ENCODE peak calls at places on chromosomes 3 and 15, in seven cellular contexts. One of them, this sample, is unnamed. For H3K36me3, the result is how much of the 10 kb centered on the place peaks cover.

GRCh38 chr15:35168464-35168863 is 83.4 kb upstream of the NANOGP8 start:
- DNase-seq in pancreas: no peak
- DNase-seq in IMR-90: peak
- DNase-seq in GM23248: peak
- DNase-seq in CD4-positive, alpha-beta memory T cell: no peak
- DNase-seq in adrenal gland: no peak
- DNase-seq in thoracic aorta: no peak
- DNase-seq in this sample: no peak

GRCh38 chr3:48672522-48672921 is 9.8 kb upstream of the CELSR3 start:
- DNase-seq in thoracic aorta: no peak
- DNase-seq in CD4-positive, alpha-beta memory T cell: no peak
- DNase-seq in IMR-90: no peak
- DNase-seq in GM23248: no peak
- DNase-seq in adrenal gland: no peak
- DNase-seq in pancreas: no peak
- DNase-seq in this sample: no peak

GRCh38 chr15:55588070-55588817 is at the start of gene PYGO1:
- DNase-seq in GM23248: peak
- DNase-seq in adrenal gland: peak
- DNase-seq in thoracic aorta: no peak
- DNase-seq in CD4-positive, alpha-beta memory T cell: peak
- DNase-seq in IMR-90: peak
- DNase-seq in pancreas: peak
- DNase-seq in this sample: peak

GRCh38 chr15:37758412-37758811 is 176.0 kb upstream of the TMCO5A start:
- DNase-seq in GM23248: no peak
- DNase-seq in CD4-positive, alpha-beta memory T cell: no peak
- DNase-seq in thoracic aorta: no peak
- DNase-seq in adrenal gland: no peak
- DNase-seq in IMR-90: no peak
- DNase-seq in pancreas: no peak
- DNase-seq in this sample: peak

GRCh38 chr15:40345867-40346578 is 4.8 kb upstream of the PHGR1 start:
- DNase-seq in IMR-90: no peak
- DNase-seq in pancreas: no peak
- DNase-seq in adrenal gland: no peak
- DNase-seq in thoracic aorta: no peak
- DNase-seq in CD4-positive, alpha-beta memory T cell: no peak
- DNase-seq in GM23248: no peak
- DNase-seq in this sample: peak

GRCh38 chr3:99601493-99601892 is 36.9 kb upstream of the COL8A1 start:
- DNase-seq in adrenal gland: no peak
- DNase-seq in IMR-90: no peak
- DNase-seq in thoracic aorta: no peak
- DNase-seq in CD4-positive, alpha-beta memory T cell: no peak
- DNase-seq in pancreas: no peak
- DNase-seq in GM23248: no peak
- DNase-seq in this sample: no peak

GRCh38 chr3:123281929-123282328 is 80.2 kb downstream of the SEC22A start:
- DNase-seq in adrenal gland: no peak
- DNase-seq in IMR-90: no peak
- DNase-seq in CD4-positive, alpha-beta memory T cell: no peak
- DNase-seq in thoracic aorta: no peak
- DNase-seq in pancreas: no peak
- DNase-seq in GM23248: no peak
- DNase-seq in this sample: no peak

GRCh38 chr3:103706671-103707070 is 1271.9 kb downstream of the ZPLD1 start:
- DNase-seq in IMR-90: no peak
- DNase-seq in GM23248: no peak
- DNase-seq in adrenal gland: no peak
- DNase-seq in pancreas: no peak
- DNase-seq in thoracic aorta: no peak
- DNase-seq in CD4-positive, alpha-beta memory T cell: no peak
- DNase-seq in this sample: no peak

GRCh38 chr15:40011303-40011702 is 27.7 kb downstream of the SRP14 start:
- DNase-seq in GM23248: no peak
- DNase-seq in CD4-positive, alpha-beta memory T cell: no peak
- DNase-seq in thoracic aorta: no peak
- DNase-seq in IMR-90: no peak
- DNase-seq in pancreas: no peak
- DNase-seq in adrenal gland: no peak
- DNase-seq in this sample: no peak

GRCh38 chr3:159911011-159911663 is 77.5 kb upstream of the IL12A start:
- DNase-seq in IMR-90: no peak
- DNase-seq in GM23248: no peak
- DNase-seq in thoracic aorta: no peak
- DNase-seq in CD4-positive, alpha-beta memory T cell: no peak
- DNase-seq in adrenal gland: no peak
- DNase-seq in pancreas: no peak
- DNase-seq in this sample: no peak

GRCh38 chr15:37931868-37932267 is 2.6 kb upstream of the TMCO5A start:
- DNase-seq in pancreas: no peak
- DNase-seq in GM23248: peak
- DNase-seq in IMR-90: peak
- DNase-seq in CD4-positive, alpha-beta memory T cell: no peak
- DNase-seq in adrenal gland: no peak
- DNase-seq in thoracic aorta: no peak
- DNase-seq in this sample: no peak

GRCh38 chr3:70261283-70261682 is 51.2 kb downstream of the MDFIC2 start:
- DNase-seq in CD4-positive, alpha-beta memory T cell: no peak
- DNase-seq in thoracic aorta: no peak
- DNase-seq in pancreas: no peak
- DNase-seq in IMR-90: no peak
- DNase-seq in adrenal gland: no peak
- DNase-seq in GM23248: no peak
- DNase-seq in this sample: no peak

GRCh38 chr3:141746962-141747361 is 8.9 kb downstream of the RNF7 start:
- DNase-seq in GM23248: no peak
- DNase-seq in CD4-positive, alpha-beta memory T cell: no peak
- DNase-seq in IMR-90: no peak
- DNase-seq in adrenal gland: no peak
- DNase-seq in thoracic aorta: no peak
- DNase-seq in pancreas: no peak
- DNase-seq in this sample: no peak

GRCh38 chr3:72661115-72661457 is 187.2 kb downstream of the SHQ1 start:
- DNase-seq in GM23248: peak
- DNase-seq in adrenal gland: peak
- DNase-seq in IMR-90: peak
- DNase-seq in CD4-positive, alpha-beta memory T cell: no peak
- DNase-seq in pancreas: peak
- DNase-seq in thoracic aorta: peak
- DNase-seq in this sample: no peak

GRCh38 chr3:124883766-124884473 is 3.2 kb downstream of the ITGB5 start:
- DNase-seq in IMR-90: peak
- DNase-seq in thoracic aorta: no peak
- DNase-seq in adrenal gland: no peak
- DNase-seq in pancreas: no peak
- DNase-seq in CD4-positive, alpha-beta memory T cell: no peak
- DNase-seq in GM23248: peak
- DNase-seq in this sample: no peak

GRCh38 chr3:40317061-40317676 is 7.7 kb downstream of the EIF1B start:
- DNase-seq in CD4-positive, alpha-beta memory T cell: peak
- DNase-seq in IMR-90: peak
- DNase-seq in adrenal gland: peak
- DNase-seq in thoracic aorta: no peak
- DNase-seq in pancreas: no peak
- DNase-seq in GM23248: peak
- DNase-seq in this sample: peak

GRCh38 chr3:46921041-46921440 is 43.5 kb downstream of the PTH1R start:
- DNase-seq in IMR-90: no peak
- DNase-seq in GM23248: no peak
- DNase-seq in CD4-positive, alpha-beta memory T cell: no peak
- DNase-seq in pancreas: peak
- DNase-seq in adrenal gland: no peak
- DNase-seq in thoracic aorta: no peak
- DNase-seq in this sample: no peak

GRCh38 chr3:46923559-46924350 is 46.2 kb downstream of the PTH1R start:
- DNase-seq in thoracic aorta: no peak
- DNase-seq in CD4-positive, alpha-beta memory T cell: peak
- DNase-seq in adrenal gland: no peak
- DNase-seq in pancreas: peak
- DNase-seq in GM23248: peak
- DNase-seq in IMR-90: peak
- DNase-seq in this sample: peak

GRCh38 chr3:46922426-46922825 is 44.9 kb downstream of the PTH1R start:
- DNase-seq in thoracic aorta: no peak
- DNase-seq in GM23248: no peak
- DNase-seq in adrenal gland: no peak
- DNase-seq in pancreas: no peak
- DNase-seq in CD4-positive, alpha-beta memory T cell: no peak
- DNase-seq in IMR-90: no peak
- DNase-seq in this sample: no peak

GRCh38 chr3:46922871-46923558 is 45.5 kb downstream of the PTH1R start:
- DNase-seq in thoracic aorta: no peak
- DNase-seq in IMR-90: no peak
- DNase-seq in adrenal gland: no peak
- DNase-seq in CD4-positive, alpha-beta memory T cell: no peak
- DNase-seq in GM23248: no peak
- DNase-seq in pancreas: no peak
- DNase-seq in this sample: peak

GRCh38 chr3:46921871-46922271 is 44.4 kb downstream of the PTH1R start:
- DNase-seq in GM23248: no peak
- DNase-seq in pancreas: peak
- DNase-seq in IMR-90: no peak
- DNase-seq in CD4-positive, alpha-beta memory T cell: no peak
- DNase-seq in adrenal gland: no peak
- DNase-seq in thoracic aorta: no peak
- DNase-seq in this sample: no peak
- H3K36me3 ChIP-seq in GM23248: half or more
- H3K36me3 ChIP-seq in pancreas: under half
- H3K36me3 ChIP-seq in IMR-90: half or more
- H3K36me3 ChIP-seq in CD4-positive, alpha-beta memory T cell: half or more
- H3K36me3 ChIP-seq in adrenal gland: under half
- H3K36me3 ChIP-seq in thoracic aorta: half or more
- H3K36me3 ChIP-seq in this sample: under half

DNA sequence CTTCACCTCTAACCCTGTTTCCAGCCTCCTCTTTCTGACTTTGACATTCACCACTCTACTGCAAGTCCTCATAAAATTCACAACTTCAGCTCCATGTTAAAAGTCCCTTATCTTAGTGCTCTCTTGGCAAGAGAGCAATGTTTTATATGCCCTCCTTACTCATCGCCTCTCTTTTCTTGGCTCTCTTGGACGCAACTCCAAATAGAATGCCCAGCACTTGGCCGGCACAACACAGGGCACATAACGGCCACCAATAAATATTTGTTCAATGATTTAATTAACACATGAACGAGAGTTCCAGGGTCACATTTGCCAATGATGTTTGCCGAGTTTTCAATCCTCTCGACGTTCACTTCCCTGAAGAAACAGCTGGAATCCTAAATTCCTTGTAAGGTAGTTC is 401.4 kb downstream of the ROBO1 start:
- DNase-seq in thoracic aorta: no peak
- DNase-seq in IMR-90: peak
- DNase-seq in pancreas: no peak
- DNase-seq in adrenal gland: no peak
- DNase-seq in GM23248: no peak
- DNase-seq in CD4-positive, alpha-beta memory T cell: no peak
- DNase-seq in this sample: no peak
- H3K4me3 ChIP-seq in thoracic aorta: no peak
- H3K4me3 ChIP-seq in IMR-90: no peak
- H3K4me3 ChIP-seq in pancreas: no peak
- H3K4me3 ChIP-seq in adrenal gland: no peak
- H3K4me3 ChIP-seq in GM23248: no peak
- H3K4me3 ChIP-seq in CD4-positive, alpha-beta memory T cell: no peak
- H3K4me3 ChIP-seq in this sample: no peak

DNA sequence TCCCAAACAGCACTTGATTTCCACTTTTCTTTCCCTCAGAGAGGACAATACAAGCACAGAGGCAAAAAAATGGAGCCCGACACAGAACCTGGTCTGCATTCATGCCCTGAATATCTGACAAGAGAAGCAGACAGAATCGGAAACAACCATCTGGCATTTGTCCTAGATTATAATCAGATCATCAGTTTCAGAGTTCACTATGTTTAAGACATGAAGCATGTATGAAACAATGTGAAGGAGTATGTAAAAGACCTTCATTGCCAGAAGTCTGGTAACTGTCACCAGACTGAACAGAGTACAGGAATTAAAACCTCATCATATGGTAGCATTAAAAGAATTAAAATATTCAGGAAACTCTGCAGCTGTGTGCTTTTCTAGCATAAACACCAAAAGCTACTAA is 65.0 kb downstream of the SETD2 start:
- DNase-seq in CD4-positive, alpha-beta memory T cell: no peak
- DNase-seq in IMR-90: no peak
- DNase-seq in GM23248: peak
- DNase-seq in pancreas: no peak
- DNase-seq in adrenal gland: no peak
- DNase-seq in thoracic aorta: no peak
- DNase-seq in this sample: no peak
- H3K36me3 ChIP-seq in CD4-positive, alpha-beta memory T cell: under half
- H3K36me3 ChIP-seq in IMR-90: under half
- H3K36me3 ChIP-seq in GM23248: half or more
- H3K36me3 ChIP-seq in pancreas: under half
- H3K36me3 ChIP-seq in adrenal gland: under half
- H3K36me3 ChIP-seq in thoracic aorta: under half
- H3K36me3 ChIP-seq in this sample: under half

GRCh38 chr3:154430014-154430413 is at the start of gene GPR149:
- DNase-seq in adrenal gland: no peak
- DNase-seq in IMR-90: no peak
- DNase-seq in thoracic aorta: no peak
- DNase-seq in GM23248: no peak
- DNase-seq in pancreas: no peak
- DNase-seq in CD4-positive, alpha-beta memory T cell: no peak
- DNase-seq in this sample: peak

GRCh38 chr3:154428369-154429206 is 1.4 kb downstream of the GPR149 start:
- DNase-seq in CD4-positive, alpha-beta memory T cell: no peak
- DNase-seq in IMR-90: no peak
- DNase-seq in thoracic aorta: no peak
- DNase-seq in GM23248: peak
- DNase-seq in pancreas: peak
- DNase-seq in adrenal gland: no peak
- DNase-seq in this sample: no peak

GRCh38 chr3:154431043-154431442 is 1.1 kb upstream of the GPR149 start:
- DNase-seq in thoracic aorta: no peak
- DNase-seq in GM23248: no peak
- DNase-seq in CD4-positive, alpha-beta memory T cell: no peak
- DNase-seq in IMR-90: no peak
- DNase-seq in pancreas: no peak
- DNase-seq in adrenal gland: no peak
- DNase-seq in this sample: no peak

GRCh38 chr3:154422694-154423093 is 7.3 kb downstream of the GPR149 start:
- DNase-seq in thoracic aorta: no peak
- DNase-seq in IMR-90: no peak
- DNase-seq in pancreas: no peak
- DNase-seq in GM23248: no peak
- DNase-seq in adrenal gland: no peak
- DNase-seq in CD4-positive, alpha-beta memory T cell: no peak
- DNase-seq in this sample: no peak

DNA sequence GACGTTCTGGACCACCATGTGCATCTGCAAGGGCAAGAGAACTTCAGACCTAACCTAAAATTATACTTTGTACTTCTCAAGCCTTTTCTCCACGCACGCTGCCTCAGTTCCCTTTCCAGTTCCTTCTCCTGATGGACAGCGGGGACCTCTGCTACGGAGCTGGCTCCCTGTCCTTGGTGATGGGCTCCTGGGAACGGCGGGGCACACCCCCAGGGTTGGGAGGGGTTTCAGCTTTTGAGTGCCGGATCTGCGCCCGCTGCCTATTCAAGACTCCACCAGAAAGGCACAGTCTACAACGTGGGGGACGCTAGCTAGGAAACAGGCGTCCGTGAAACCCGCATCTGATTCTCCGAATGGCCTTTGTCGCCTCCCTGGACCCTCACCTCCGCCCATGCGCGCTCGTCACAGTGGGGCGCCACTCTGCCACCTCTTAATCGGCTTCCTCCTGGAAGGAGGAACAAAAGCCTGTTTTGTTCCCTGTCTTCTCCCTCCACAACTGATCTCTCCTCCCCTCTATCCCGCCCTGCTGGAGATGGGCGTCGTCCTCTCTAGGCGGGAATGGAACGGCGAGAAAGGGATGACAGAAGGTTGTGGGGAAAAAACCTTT is 2.2 kb downstream of the GPR149 start:
- DNase-seq in GM23248: no peak
- DNase-seq in CD4-positive, alpha-beta memory T cell: no peak
- DNase-seq in thoracic aorta: no peak
- DNase-seq in adrenal gland: no peak
- DNase-seq in pancreas: no peak
- DNase-seq in IMR-90: no peak
- DNase-seq in this sample: no peak
- H3K4me3 ChIP-seq in GM23248: no peak
- H3K4me3 ChIP-seq in CD4-positive, alpha-beta memory T cell: no peak
- H3K4me3 ChIP-seq in thoracic aorta: no peak
- H3K4me3 ChIP-seq in adrenal gland: no peak
- H3K4me3 ChIP-seq in pancreas: no peak
- H3K4me3 ChIP-seq in IMR-90: no peak
- H3K4me3 ChIP-seq in this sample: no peak

This sample was measured in Caco-2.